ENCODE peak calls at places on chromosome 17, in seven cellular contexts. One of them, this sample, is unnamed.

GRCh38 chr17:71327376-71328059 is 793.3 kb upstream of the SOX9 start:
- DNase-seq in stimulated activated CD8-positive, alpha-beta memory T cell treated with anti-CD3 and anti-CD28 coated beads, Interleukin-2, amount 100 ng/mL, for 48 hours: no peak
- DNase-seq in pancreas: no peak
- DNase-seq in PC-9: no peak
- DNase-seq in astrocyte of the spinal cord: peak
- DNase-seq in CD4-positive, alpha-beta T cell: no peak
- DNase-seq in EL: peak
- DNase-seq in this sample: no peak

GRCh38 chr17:82548681-82549303 is 29.3 kb downstream of the FOXK2 start:
- DNase-seq in stimulated activated CD8-positive, alpha-beta memory T cell treated with anti-CD3 and anti-CD28 coated beads, Interleukin-2, amount 100 ng/mL, for 48 hours: no peak
- DNase-seq in pancreas: no peak
- DNase-seq in PC-9: no peak
- DNase-seq in astrocyte of the spinal cord: no peak
- DNase-seq in CD4-positive, alpha-beta T cell: no peak
- DNase-seq in EL: no peak
- DNase-seq in this sample: no peak

GRCh38 chr17:48576479-48577309 is 1.5 kb downstream of the HOXB4 start:
- DNase-seq in stimulated activated CD8-positive, alpha-beta memory T cell treated with anti-CD3 and anti-CD28 coated beads, Interleukin-2, amount 100 ng/mL, for 48 hours: no peak
- DNase-seq in pancreas: no peak
- DNase-seq in PC-9: no peak
- DNase-seq in astrocyte of the spinal cord: peak
- DNase-seq in CD4-positive, alpha-beta T cell: no peak
- DNase-seq in EL: peak
- DNase-seq in this sample: no peak

GRCh38 chr17:80860703-80861359 is 130.8 kb upstream of the CHMP6 start:
- DNase-seq in stimulated activated CD8-positive, alpha-beta memory T cell treated with anti-CD3 and anti-CD28 coated beads, Interleukin-2, amount 100 ng/mL, for 48 hours: no peak
- DNase-seq in pancreas: peak
- DNase-seq in PC-9: no peak
- DNase-seq in astrocyte of the spinal cord: no peak
- DNase-seq in CD4-positive, alpha-beta T cell: no peak
- DNase-seq in EL: no peak
- DNase-seq in this sample: no peak

GRCh38 chr17:47266782-47267181 is 13.2 kb downstream of the ITGB3 start:
- DNase-seq in stimulated activated CD8-positive, alpha-beta memory T cell treated with anti-CD3 and anti-CD28 coated beads, Interleukin-2, amount 100 ng/mL, for 48 hours: no peak
- DNase-seq in pancreas: no peak
- DNase-seq in PC-9: peak
- DNase-seq in astrocyte of the spinal cord: peak
- DNase-seq in CD4-positive, alpha-beta T cell: no peak
- DNase-seq in EL: no peak
- DNase-seq in this sample: no peak

GRCh38 chr17:61495161-61495857 is 43.1 kb downstream of the TBX4 start:
- DNase-seq in stimulated activated CD8-positive, alpha-beta memory T cell treated with anti-CD3 and anti-CD28 coated beads, Interleukin-2, amount 100 ng/mL, for 48 hours: no peak
- DNase-seq in pancreas: no peak
- DNase-seq in PC-9: peak
- DNase-seq in astrocyte of the spinal cord: peak
- DNase-seq in CD4-positive, alpha-beta T cell: no peak
- DNase-seq in EL: peak
- DNase-seq in this sample: no peak

GRCh38 chr17:17935321-17936271 is 36.6 kb downstream of the TOM1L2 start:
- DNase-seq in stimulated activated CD8-positive, alpha-beta memory T cell treated with anti-CD3 and anti-CD28 coated beads, Interleukin-2, amount 100 ng/mL, for 48 hours: no peak
- DNase-seq in pancreas: no peak
- DNase-seq in PC-9: peak
- DNase-seq in astrocyte of the spinal cord: peak
- DNase-seq in CD4-positive, alpha-beta T cell: no peak
- DNase-seq in EL: peak
- DNase-seq in this sample: peak

GRCh38 chr17:72244494-72244893 is 123.7 kb downstream of the SOX9 start:
- DNase-seq in stimulated activated CD8-positive, alpha-beta memory T cell treated with anti-CD3 and anti-CD28 coated beads, Interleukin-2, amount 100 ng/mL, for 48 hours: no peak
- DNase-seq in pancreas: no peak
- DNase-seq in PC-9: peak
- DNase-seq in astrocyte of the spinal cord: peak
- DNase-seq in CD4-positive, alpha-beta T cell: no peak
- DNase-seq in EL: peak
- DNase-seq in this sample: no peak

GRCh38 chr17:30808785-30809286 is 15.7 kb downstream of the CRLF3 start:
- DNase-seq in stimulated activated CD8-positive, alpha-beta memory T cell treated with anti-CD3 and anti-CD28 coated beads, Interleukin-2, amount 100 ng/mL, for 48 hours: no peak
- DNase-seq in pancreas: no peak
- DNase-seq in PC-9: no peak
- DNase-seq in astrocyte of the spinal cord: no peak
- DNase-seq in CD4-positive, alpha-beta T cell: no peak
- DNase-seq in EL: no peak
- DNase-seq in this sample: no peak

GRCh38 chr17:74444406-74444805 is 12.5 kb downstream of the GPRC5C start:
- DNase-seq in stimulated activated CD8-positive, alpha-beta memory T cell treated with anti-CD3 and anti-CD28 coated beads, Interleukin-2, amount 100 ng/mL, for 48 hours: no peak
- DNase-seq in pancreas: no peak
- DNase-seq in PC-9: no peak
- DNase-seq in astrocyte of the spinal cord: no peak
- DNase-seq in CD4-positive, alpha-beta T cell: no peak
- DNase-seq in EL: no peak
- DNase-seq in this sample: peak

GRCh38 chr17:35002876-35003551 is 22.7 kb downstream of the LIG3 start:
- DNase-seq in stimulated activated CD8-positive, alpha-beta memory T cell treated with anti-CD3 and anti-CD28 coated beads, Interleukin-2, amount 100 ng/mL, for 48 hours: no peak
- DNase-seq in pancreas: no peak
- DNase-seq in PC-9: peak
- DNase-seq in astrocyte of the spinal cord: peak
- DNase-seq in CD4-positive, alpha-beta T cell: no peak
- DNase-seq in EL: no peak
- DNase-seq in this sample: no peak

GRCh38 chr17:17663160-17664072 is 17.8 kb upstream of the RAI1 start:
- DNase-seq in stimulated activated CD8-positive, alpha-beta memory T cell treated with anti-CD3 and anti-CD28 coated beads, Interleukin-2, amount 100 ng/mL, for 48 hours: peak
- DNase-seq in pancreas: no peak
- DNase-seq in PC-9: no peak
- DNase-seq in astrocyte of the spinal cord: peak
- DNase-seq in CD4-positive, alpha-beta T cell: peak
- DNase-seq in EL: peak
- DNase-seq in this sample: no peak